ENCODE peak calls at places on chromosomes 3 and 15, in nine cellular contexts. One of them, this sample, is unnamed.

GRCh38 chr3:134299185-134299887 is 48.7 kb upstream of the RYK start:
- DNase-seq in GM13976: no peak
- DNase-seq in HEK293T: no peak
- DNase-seq in epithelial cell of esophagus: peak; percentile 46
- DNase-seq in stimulated activated CD8-positive, alpha-beta memory T cell treated with anti-CD3 and anti-CD28 coated beads, Interleukin-2, amount 100 ng/mL, for 1 hour: no peak
- DNase-seq in activated T-cell treated with anti-CD3 and anti-CD28 coated beads, Interleukin-2, amount 50 U/mL, for 1 hour: no peak
- DNase-seq in putamen: no peak
- DNase-seq in AG08395: peak; percentile 50
- DNase-seq in stimulated activated effector memory CD8-positive, alpha-beta T cell treated with anti-CD3 and anti-CD28 coated beads, Interleukin-12 subunit alpha, Interleukin-12 subunit beta, amount 100 ng/mL, for 72 hours: no peak
- DNase-seq in this sample: no peak

GRCh38 chr3:27639271-27639670 is 82.9 kb downstream of the EOMES start:
- DNase-seq in GM13976: no peak
- DNase-seq in HEK293T: no peak
- DNase-seq in epithelial cell of esophagus: no peak
- DNase-seq in stimulated activated CD8-positive, alpha-beta memory T cell treated with anti-CD3 and anti-CD28 coated beads, Interleukin-2, amount 100 ng/mL, for 1 hour: no peak
- DNase-seq in activated T-cell treated with anti-CD3 and anti-CD28 coated beads, Interleukin-2, amount 50 U/mL, for 1 hour: no peak
- DNase-seq in putamen: no peak
- DNase-seq in AG08395: no peak
- DNase-seq in stimulated activated effector memory CD8-positive, alpha-beta T cell treated with anti-CD3 and anti-CD28 coated beads, Interleukin-12 subunit alpha, Interleukin-12 subunit beta, amount 100 ng/mL, for 72 hours: no peak
- DNase-seq in this sample: no peak

GRCh38 chr3:186082150-186082549 is 26.7 kb downstream of the ETV5 start:
- DNase-seq in GM13976: no peak
- DNase-seq in HEK293T: no peak
- DNase-seq in epithelial cell of esophagus: no peak
- DNase-seq in stimulated activated CD8-positive, alpha-beta memory T cell treated with anti-CD3 and anti-CD28 coated beads, Interleukin-2, amount 100 ng/mL, for 1 hour: no peak
- DNase-seq in activated T-cell treated with anti-CD3 and anti-CD28 coated beads, Interleukin-2, amount 50 U/mL, for 1 hour: no peak
- DNase-seq in putamen: no peak
- DNase-seq in AG08395: no peak
- DNase-seq in stimulated activated effector memory CD8-positive, alpha-beta T cell treated with anti-CD3 and anti-CD28 coated beads, Interleukin-12 subunit alpha, Interleukin-12 subunit beta, amount 100 ng/mL, for 72 hours: no peak
- DNase-seq in this sample: no peak

GRCh38 chr3:197499427-197499826 is 56.3 kb downstream of the BDH1 start:
- DNase-seq in GM13976: no peak
- DNase-seq in HEK293T: no peak
- DNase-seq in epithelial cell of esophagus: peak; percentile 96
- DNase-seq in stimulated activated CD8-positive, alpha-beta memory T cell treated with anti-CD3 and anti-CD28 coated beads, Interleukin-2, amount 100 ng/mL, for 1 hour: no peak
- DNase-seq in activated T-cell treated with anti-CD3 and anti-CD28 coated beads, Interleukin-2, amount 50 U/mL, for 1 hour: no peak
- DNase-seq in putamen: no peak
- DNase-seq in AG08395: peak; percentile 47
- DNase-seq in stimulated activated effector memory CD8-positive, alpha-beta T cell treated with anti-CD3 and anti-CD28 coated beads, Interleukin-12 subunit alpha, Interleukin-12 subunit beta, amount 100 ng/mL, for 72 hours: no peak
- DNase-seq in this sample: peak; percentile 87

GRCh38 chr15:55552926-55553325 is 35.2 kb downstream of the PYGO1 start:
- DNase-seq in GM13976: no peak
- DNase-seq in HEK293T: no peak
- DNase-seq in epithelial cell of esophagus: no peak
- DNase-seq in stimulated activated CD8-positive, alpha-beta memory T cell treated with anti-CD3 and anti-CD28 coated beads, Interleukin-2, amount 100 ng/mL, for 1 hour: no peak
- DNase-seq in activated T-cell treated with anti-CD3 and anti-CD28 coated beads, Interleukin-2, amount 50 U/mL, for 1 hour: no peak
- DNase-seq in putamen: peak; percentile 0
- DNase-seq in AG08395: peak; percentile 11
- DNase-seq in stimulated activated effector memory CD8-positive, alpha-beta T cell treated with anti-CD3 and anti-CD28 coated beads, Interleukin-12 subunit alpha, Interleukin-12 subunit beta, amount 100 ng/mL, for 72 hours: no peak
- DNase-seq in this sample: no peak

GRCh38 chr3:42036483-42036823 is 54.7 kb upstream of the TRAK1 start:
- DNase-seq in GM13976: no peak
- DNase-seq in HEK293T: no peak
- DNase-seq in epithelial cell of esophagus: peak; percentile 95
- DNase-seq in stimulated activated CD8-positive, alpha-beta memory T cell treated with anti-CD3 and anti-CD28 coated beads, Interleukin-2, amount 100 ng/mL, for 1 hour: no peak
- DNase-seq in activated T-cell treated with anti-CD3 and anti-CD28 coated beads, Interleukin-2, amount 50 U/mL, for 1 hour: no peak
- DNase-seq in putamen: no peak
- DNase-seq in AG08395: peak; percentile 88
- DNase-seq in stimulated activated effector memory CD8-positive, alpha-beta T cell treated with anti-CD3 and anti-CD28 coated beads, Interleukin-12 subunit alpha, Interleukin-12 subunit beta, amount 100 ng/mL, for 72 hours: no peak
- DNase-seq in this sample: no peak

GRCh38 chr15:78837131-78837530 is 25.9 kb upstream of the ADAMTS7 start:
- DNase-seq in GM13976: no peak
- DNase-seq in HEK293T: no peak
- DNase-seq in epithelial cell of esophagus: no peak
- DNase-seq in stimulated activated CD8-positive, alpha-beta memory T cell treated with anti-CD3 and anti-CD28 coated beads, Interleukin-2, amount 100 ng/mL, for 1 hour: no peak
- DNase-seq in activated T-cell treated with anti-CD3 and anti-CD28 coated beads, Interleukin-2, amount 50 U/mL, for 1 hour: no peak
- DNase-seq in putamen: no peak
- DNase-seq in AG08395: no peak
- DNase-seq in stimulated activated effector memory CD8-positive, alpha-beta T cell treated with anti-CD3 and anti-CD28 coated beads, Interleukin-12 subunit alpha, Interleukin-12 subunit beta, amount 100 ng/mL, for 72 hours: no peak
- DNase-seq in this sample: no peak

GRCh38 chr3:71219744-71220638 is 363.5 kb downstream of the FOXP1 start:
- DNase-seq in GM13976: peak; percentile 45
- DNase-seq in HEK293T: no peak
- DNase-seq in epithelial cell of esophagus: no peak
- DNase-seq in stimulated activated CD8-positive, alpha-beta memory T cell treated with anti-CD3 and anti-CD28 coated beads, Interleukin-2, amount 100 ng/mL, for 1 hour: no peak
- DNase-seq in activated T-cell treated with anti-CD3 and anti-CD28 coated beads, Interleukin-2, amount 50 U/mL, for 1 hour: peak; percentile 31
- DNase-seq in putamen: no peak
- DNase-seq in AG08395: no peak
- DNase-seq in stimulated activated effector memory CD8-positive, alpha-beta T cell treated with anti-CD3 and anti-CD28 coated beads, Interleukin-12 subunit alpha, Interleukin-12 subunit beta, amount 100 ng/mL, for 72 hours: peak; percentile 59
- DNase-seq in this sample: no peak

GRCh38 chr3:175410251-175410650 is 551.1 kb downstream of the NAALADL2 start:
- DNase-seq in GM13976: no peak
- DNase-seq in HEK293T: no peak
- DNase-seq in epithelial cell of esophagus: no peak
- DNase-seq in stimulated activated CD8-positive, alpha-beta memory T cell treated with anti-CD3 and anti-CD28 coated beads, Interleukin-2, amount 100 ng/mL, for 1 hour: no peak
- DNase-seq in activated T-cell treated with anti-CD3 and anti-CD28 coated beads, Interleukin-2, amount 50 U/mL, for 1 hour: no peak
- DNase-seq in putamen: no peak
- DNase-seq in AG08395: peak; percentile 13
- DNase-seq in stimulated activated effector memory CD8-positive, alpha-beta T cell treated with anti-CD3 and anti-CD28 coated beads, Interleukin-12 subunit alpha, Interleukin-12 subunit beta, amount 100 ng/mL, for 72 hours: no peak
- DNase-seq in this sample: no peak

GRCh38 chr3:177838951-177839350 is 641.7 kb upstream of the TBL1XR1 start:
- DNase-seq in GM13976: no peak
- DNase-seq in HEK293T: no peak
- DNase-seq in epithelial cell of esophagus: no peak
- DNase-seq in stimulated activated CD8-positive, alpha-beta memory T cell treated with anti-CD3 and anti-CD28 coated beads, Interleukin-2, amount 100 ng/mL, for 1 hour: no peak
- DNase-seq in activated T-cell treated with anti-CD3 and anti-CD28 coated beads, Interleukin-2, amount 50 U/mL, for 1 hour: no peak
- DNase-seq in putamen: no peak
- DNase-seq in AG08395: no peak
- DNase-seq in stimulated activated effector memory CD8-positive, alpha-beta T cell treated with anti-CD3 and anti-CD28 coated beads, Interleukin-12 subunit alpha, Interleukin-12 subunit beta, amount 100 ng/mL, for 72 hours: no peak
- DNase-seq in this sample: no peak

GRCh38 chr3:16369885-16370284 is 104.9 kb downstream of the OXNAD1 start:
- DNase-seq in GM13976: no peak
- DNase-seq in HEK293T: no peak
- DNase-seq in epithelial cell of esophagus: peak; percentile 13
- DNase-seq in stimulated activated CD8-positive, alpha-beta memory T cell treated with anti-CD3 and anti-CD28 coated beads, Interleukin-2, amount 100 ng/mL, for 1 hour: no peak
- DNase-seq in activated T-cell treated with anti-CD3 and anti-CD28 coated beads, Interleukin-2, amount 50 U/mL, for 1 hour: no peak
- DNase-seq in putamen: no peak
- DNase-seq in AG08395: no peak
- DNase-seq in stimulated activated effector memory CD8-positive, alpha-beta T cell treated with anti-CD3 and anti-CD28 coated beads, Interleukin-12 subunit alpha, Interleukin-12 subunit beta, amount 100 ng/mL, for 72 hours: no peak
- DNase-seq in this sample: no peak

GRCh38 chr3:54032598-54032997 is 89.8 kb upstream of the CACNA2D3 start:
- DNase-seq in GM13976: no peak
- DNase-seq in HEK293T: no peak
- DNase-seq in epithelial cell of esophagus: no peak
- DNase-seq in stimulated activated CD8-positive, alpha-beta memory T cell treated with anti-CD3 and anti-CD28 coated beads, Interleukin-2, amount 100 ng/mL, for 1 hour: no peak
- DNase-seq in activated T-cell treated with anti-CD3 and anti-CD28 coated beads, Interleukin-2, amount 50 U/mL, for 1 hour: no peak
- DNase-seq in putamen: no peak
- DNase-seq in AG08395: no peak
- DNase-seq in stimulated activated effector memory CD8-positive, alpha-beta T cell treated with anti-CD3 and anti-CD28 coated beads, Interleukin-12 subunit alpha, Interleukin-12 subunit beta, amount 100 ng/mL, for 72 hours: no peak
- DNase-seq in this sample: no peak

GRCh38 chr3:38000965-38001455 is 10.4 kb downstream of the VILL start:
- DNase-seq in GM13976: no peak
- DNase-seq in HEK293T: no peak
- DNase-seq in epithelial cell of esophagus: no peak
- DNase-seq in stimulated activated CD8-positive, alpha-beta memory T cell treated with anti-CD3 and anti-CD28 coated beads, Interleukin-2, amount 100 ng/mL, for 1 hour: no peak
- DNase-seq in activated T-cell treated with anti-CD3 and anti-CD28 coated beads, Interleukin-2, amount 50 U/mL, for 1 hour: peak; percentile 17
- DNase-seq in putamen: no peak
- DNase-seq in AG08395: no peak
- DNase-seq in stimulated activated effector memory CD8-positive, alpha-beta T cell treated with anti-CD3 and anti-CD28 coated beads, Interleukin-12 subunit alpha, Interleukin-12 subunit beta, amount 100 ng/mL, for 72 hours: no peak
- DNase-seq in this sample: no peak

GRCh38 chr3:16849795-16850194 is 35.0 kb upstream of the PLCL2 start:
- DNase-seq in GM13976: no peak
- DNase-seq in HEK293T: no peak
- DNase-seq in epithelial cell of esophagus: peak; percentile 44
- DNase-seq in stimulated activated CD8-positive, alpha-beta memory T cell treated with anti-CD3 and anti-CD28 coated beads, Interleukin-2, amount 100 ng/mL, for 1 hour: no peak
- DNase-seq in activated T-cell treated with anti-CD3 and anti-CD28 coated beads, Interleukin-2, amount 50 U/mL, for 1 hour: no peak
- DNase-seq in putamen: no peak
- DNase-seq in AG08395: peak; percentile 42
- DNase-seq in stimulated activated effector memory CD8-positive, alpha-beta T cell treated with anti-CD3 and anti-CD28 coated beads, Interleukin-12 subunit alpha, Interleukin-12 subunit beta, amount 100 ng/mL, for 72 hours: no peak
- DNase-seq in this sample: no peak

GRCh38 chr3:197495499-197495898 is 60.3 kb downstream of the BDH1 start:
- DNase-seq in GM13976: peak; percentile 75
- DNase-seq in HEK293T: no peak
- DNase-seq in epithelial cell of esophagus: no peak
- DNase-seq in stimulated activated CD8-positive, alpha-beta memory T cell treated with anti-CD3 and anti-CD28 coated beads, Interleukin-2, amount 100 ng/mL, for 1 hour: no peak
- DNase-seq in activated T-cell treated with anti-CD3 and anti-CD28 coated beads, Interleukin-2, amount 50 U/mL, for 1 hour: no peak
- DNase-seq in putamen: no peak
- DNase-seq in AG08395: no peak
- DNase-seq in stimulated activated effector memory CD8-positive, alpha-beta T cell treated with anti-CD3 and anti-CD28 coated beads, Interleukin-12 subunit alpha, Interleukin-12 subunit beta, amount 100 ng/mL, for 72 hours: no peak
- DNase-seq in this sample: no peak

GRCh38 chr3:123157598-123158287 is 44.0 kb upstream of the SEC22A start:
- DNase-seq in GM13976: no peak
- DNase-seq in HEK293T: peak; percentile 1
- DNase-seq in epithelial cell of esophagus: no peak
- DNase-seq in stimulated activated CD8-positive, alpha-beta memory T cell treated with anti-CD3 and anti-CD28 coated beads, Interleukin-2, amount 100 ng/mL, for 1 hour: no peak
- DNase-seq in activated T-cell treated with anti-CD3 and anti-CD28 coated beads, Interleukin-2, amount 50 U/mL, for 1 hour: no peak
- DNase-seq in putamen: no peak
- DNase-seq in AG08395: no peak
- DNase-seq in stimulated activated effector memory CD8-positive, alpha-beta T cell treated with anti-CD3 and anti-CD28 coated beads, Interleukin-12 subunit alpha, Interleukin-12 subunit beta, amount 100 ng/mL, for 72 hours: no peak
- DNase-seq in this sample: no peak

GRCh38 chr15:52164631-52165265 is 26.4 kb downstream of the GNB5 start:
- DNase-seq in GM13976: no peak
- DNase-seq in HEK293T: no peak
- DNase-seq in epithelial cell of esophagus: no peak
- DNase-seq in stimulated activated CD8-positive, alpha-beta memory T cell treated with anti-CD3 and anti-CD28 coated beads, Interleukin-2, amount 100 ng/mL, for 1 hour: no peak
- DNase-seq in activated T-cell treated with anti-CD3 and anti-CD28 coated beads, Interleukin-2, amount 50 U/mL, for 1 hour: no peak
- DNase-seq in putamen: no peak
- DNase-seq in AG08395: no peak
- DNase-seq in stimulated activated effector memory CD8-positive, alpha-beta T cell treated with anti-CD3 and anti-CD28 coated beads, Interleukin-12 subunit alpha, Interleukin-12 subunit beta, amount 100 ng/mL, for 72 hours: no peak
- DNase-seq in this sample: no peak

GRCh38 chr3:114022145-114022544 is 34.2 kb downstream of the CCDC191 start:
- DNase-seq in GM13976: no peak
- DNase-seq in HEK293T: no peak
- DNase-seq in epithelial cell of esophagus: no peak
- DNase-seq in stimulated activated CD8-positive, alpha-beta memory T cell treated with anti-CD3 and anti-CD28 coated beads, Interleukin-2, amount 100 ng/mL, for 1 hour: no peak
- DNase-seq in activated T-cell treated with anti-CD3 and anti-CD28 coated beads, Interleukin-2, amount 50 U/mL, for 1 hour: no peak
- DNase-seq in putamen: peak; percentile 82
- DNase-seq in AG08395: no peak
- DNase-seq in stimulated activated effector memory CD8-positive, alpha-beta T cell treated with anti-CD3 and anti-CD28 coated beads, Interleukin-12 subunit alpha, Interleukin-12 subunit beta, amount 100 ng/mL, for 72 hours: no peak
- DNase-seq in this sample: no peak

GRCh38 chr3:133038731-133039398 is 674 bp downstream of the TMEM108 start:
- DNase-seq in GM13976: peak; percentile 37
- DNase-seq in HEK293T: peak; percentile 38
- DNase-seq in epithelial cell of esophagus: peak; percentile 2
- DNase-seq in stimulated activated CD8-positive, alpha-beta memory T cell treated with anti-CD3 and anti-CD28 coated beads, Interleukin-2, amount 100 ng/mL, for 1 hour: no peak
- DNase-seq in activated T-cell treated with anti-CD3 and anti-CD28 coated beads, Interleukin-2, amount 50 U/mL, for 1 hour: no peak
- DNase-seq in putamen: no peak
- DNase-seq in AG08395: peak; percentile 13
- DNase-seq in stimulated activated effector memory CD8-positive, alpha-beta T cell treated with anti-CD3 and anti-CD28 coated beads, Interleukin-12 subunit alpha, Interleukin-12 subunit beta, amount 100 ng/mL, for 72 hours: no peak
- DNase-seq in this sample: no peak

GRCh38 chr15:64386291-64386690 is 1.3 kb upstream of the TRIP4 start:
- DNase-seq in GM13976: no peak
- DNase-seq in HEK293T: no peak
- DNase-seq in epithelial cell of esophagus: no peak
- DNase-seq in stimulated activated CD8-positive, alpha-beta memory T cell treated with anti-CD3 and anti-CD28 coated beads, Interleukin-2, amount 100 ng/mL, for 1 hour: no peak
- DNase-seq in activated T-cell treated with anti-CD3 and anti-CD28 coated beads, Interleukin-2, amount 50 U/mL, for 1 hour: no peak
- DNase-seq in putamen: no peak
- DNase-seq in AG08395: no peak
- DNase-seq in stimulated activated effector memory CD8-positive, alpha-beta T cell treated with anti-CD3 and anti-CD28 coated beads, Interleukin-12 subunit alpha, Interleukin-12 subunit beta, amount 100 ng/mL, for 72 hours: no peak
- DNase-seq in this sample: no peak

GRCh38 chr3:183300996-183301562 is 48.0 kb downstream of the B3GNT5 start:
- DNase-seq in GM13976: no peak
- DNase-seq in HEK293T: no peak
- DNase-seq in epithelial cell of esophagus: no peak
- DNase-seq in stimulated activated CD8-positive, alpha-beta memory T cell treated with anti-CD3 and anti-CD28 coated beads, Interleukin-2, amount 100 ng/mL, for 1 hour: no peak
- DNase-seq in activated T-cell treated with anti-CD3 and anti-CD28 coated beads, Interleukin-2, amount 50 U/mL, for 1 hour: no peak
- DNase-seq in putamen: no peak
- DNase-seq in AG08395: no peak
- DNase-seq in stimulated activated effector memory CD8-positive, alpha-beta T cell treated with anti-CD3 and anti-CD28 coated beads, Interleukin-12 subunit alpha, Interleukin-12 subunit beta, amount 100 ng/mL, for 72 hours: no peak
- DNase-seq in this sample: no peak

GRCh38 chr3:10703875-10704274 is 112.2 kb upstream of the SLC6A11 start:
- DNase-seq in GM13976: no peak
- DNase-seq in HEK293T: peak; percentile 27
- DNase-seq in epithelial cell of esophagus: peak; percentile 38
- DNase-seq in stimulated activated CD8-positive, alpha-beta memory T cell treated with anti-CD3 and anti-CD28 coated beads, Interleukin-2, amount 100 ng/mL, for 1 hour: no peak
- DNase-seq in activated T-cell treated with anti-CD3 and anti-CD28 coated beads, Interleukin-2, amount 50 U/mL, for 1 hour: no peak
- DNase-seq in putamen: no peak
- DNase-seq in AG08395: peak; percentile 12
- DNase-seq in stimulated activated effector memory CD8-positive, alpha-beta T cell treated with anti-CD3 and anti-CD28 coated beads, Interleukin-12 subunit alpha, Interleukin-12 subunit beta, amount 100 ng/mL, for 72 hours: no peak
- DNase-seq in this sample: no peak